ENCODE peak calls at places on chromosome X, in seven cellular contexts. G, F, O, H, P, A and T are unnamed samples.

GRCh38 chrX:38900719-38901118 is 99.5 kb downstream of the MID1IP1 start:
- DNase-seq in H (no peak), A (no peak), G (no peak), O (no peak), P (no peak), F (no peak), T (no peak)

GRCh38 chrX:133290076-133290475 is 71.9 kb upstream of the TFDP3 start:
- DNase-seq in O (no peak), A (peak; percentile 48), G (no peak), H (no peak), P (no peak), F (peak; percentile 7), T (no peak)

GRCh38 chrX:123736333-123736921 is 3.6 kb upstream of the THOC2 start:
- DNase-seq in G (no peak), H (no peak), F (peak; percentile 90), O (no peak), P (no peak), A (peak; percentile 78), T (no peak)

GRCh38 chrX:37755073-37755472 is 24.8 kb upstream of the CYBB start:
- DNase-seq in P (no peak), A (no peak), G (no peak), H (no peak), F (no peak), O (no peak), T (no peak)

GRCh38 chrX:135382260-135382659 is 39.5 kb upstream of the SMIM10L2A start:
- DNase-seq in A (no peak), P (no peak), H (no peak), F (no peak), O (peak; percentile 2), G (no peak), T (no peak)

GRCh38 chrX:109533631-109534030 is 3.0 kb upstream of the NXT2 start:
- DNase-seq in P (no peak), O (no peak), A (peak; percentile 25), G (no peak), F (peak; percentile 1), H (no peak), T (no peak)

GRCh38 chrX:18010251-18010650 is 149.2 kb upstream of the RAI2 start:
- DNase-seq in F (no peak), P (no peak), A (no peak), G (no peak), O (no peak), H (no peak), T (no peak)

GRCh38 chrX:154714925-154715324 is 36.0 kb downstream of the GAB3 start:
- DNase-seq in F (peak; percentile 50), O (peak; percentile 60), H (no peak), P (no peak), A (peak; percentile 62), G (no peak), T (no peak)

GRCh38 chrX:143642426-143642825 is 6.5 kb upstream of the SLITRK4 start:
- DNase-seq in H (no peak), G (no peak), O (no peak), A (no peak), P (no peak), F (no peak), T (no peak)

GRCh38 chrX:150694738-150695410 is 1.7 kb downstream of the MTMR1 start:
- DNase-seq in A (peak; percentile 23), H (no peak), G (no peak), F (no peak), P (no peak), O (no peak), T (no peak)

GRCh38 chrX:119391279-119391678 is 7.9 kb upstream of the SLC25A43 start:
- DNase-seq in H (no peak), O (peak; percentile 68), F (peak; percentile 25), P (no peak), G (no peak), A (peak; percentile 59), T (no peak)

GRCh38 chrX:150688911-150689451 is 4.2 kb upstream of the MTMR1 start:
- DNase-seq in A (peak; percentile 91), F (peak; percentile 96), G (no peak), P (no peak), H (no peak), O (no peak), T (peak; percentile 83)

GRCh38 chrX:13293700-13294099 is 26.2 kb downstream of the ATXN3L start:
- DNase-seq in H (no peak), A (no peak), P (no peak), F (no peak), G (no peak), O (no peak), T (no peak)

GRCh38 chrX:48492293-48492910 is 16.4 kb upstream of the PORCN start:
- DNase-seq in F (peak; percentile 35), P (no peak), G (no peak), O (no peak), H (no peak), A (peak; percentile 75), T (no peak)

GRCh38 chrX:77900688-77901087 is 1.4 kb downstream of the COX7B start:
- DNase-seq in P (no peak), O (no peak), H (no peak), G (no peak), F (no peak), A (peak; percentile 28), T (no peak)

GRCh38 chrX:30219372-30219771 is 4.0 kb downstream of the MAGEB2 start:
- DNase-seq in F (no peak), O (no peak), P (no peak), G (no peak), A (no peak), H (no peak), T (no peak)

GRCh38 chrX:117483950-117484349 is 632.7 kb downstream of the KLHL13 start:
- DNase-seq in P (no peak), F (no peak), H (no peak), A (no peak), G (no peak), O (no peak), T (no peak)

GRCh38 chrX:118717703-118718391 is 9.6 kb upstream of the IL13RA1 start:
- DNase-seq in G (no peak), O (no peak), A (no peak), P (no peak), H (no peak), F (no peak), T (no peak)

GRCh38 chrX:31293409-31293808 is 221.6 kb upstream of the FTHL17 start:
- DNase-seq in F (no peak), P (no peak), A (no peak), O (peak; percentile 9), G (no peak), H (no peak), T (no peak)

GRCh38 chrX:27435031-27435430 is 28.1 kb downstream of the PPP4R3C start:
- DNase-seq in O (no peak), P (no peak), G (no peak), A (no peak), F (no peak), H (no peak), T (no peak)

GRCh38 chrX:132266583-132267355 is 47.5 kb upstream of the RAP2C start:
- DNase-seq in H (no peak), A (peak; percentile 81), G (no peak), O (no peak), P (no peak), F (peak; percentile 61), T (no peak)

GRCh38 chrX:102833136-102833535 is 103.9 kb upstream of the RAB40AL start:
- DNase-seq in H (no peak), O (no peak), A (peak; percentile 34), F (peak; percentile 41), P (no peak), G (no peak), T (no peak)

GRCh38 chrX:57822398-57822797 is 87.9 kb downstream of the ZXDA start:
- DNase-seq in P (no peak), A (no peak), F (no peak), H (no peak), O (no peak), G (no peak), T (no peak)

GRCh38 chrX:57817302-57817701 is 93.0 kb downstream of the ZXDA start:
- DNase-seq in G (no peak), O (no peak), H (no peak), A (peak; percentile 6), F (no peak), P (no peak), T (no peak)

DNA sequence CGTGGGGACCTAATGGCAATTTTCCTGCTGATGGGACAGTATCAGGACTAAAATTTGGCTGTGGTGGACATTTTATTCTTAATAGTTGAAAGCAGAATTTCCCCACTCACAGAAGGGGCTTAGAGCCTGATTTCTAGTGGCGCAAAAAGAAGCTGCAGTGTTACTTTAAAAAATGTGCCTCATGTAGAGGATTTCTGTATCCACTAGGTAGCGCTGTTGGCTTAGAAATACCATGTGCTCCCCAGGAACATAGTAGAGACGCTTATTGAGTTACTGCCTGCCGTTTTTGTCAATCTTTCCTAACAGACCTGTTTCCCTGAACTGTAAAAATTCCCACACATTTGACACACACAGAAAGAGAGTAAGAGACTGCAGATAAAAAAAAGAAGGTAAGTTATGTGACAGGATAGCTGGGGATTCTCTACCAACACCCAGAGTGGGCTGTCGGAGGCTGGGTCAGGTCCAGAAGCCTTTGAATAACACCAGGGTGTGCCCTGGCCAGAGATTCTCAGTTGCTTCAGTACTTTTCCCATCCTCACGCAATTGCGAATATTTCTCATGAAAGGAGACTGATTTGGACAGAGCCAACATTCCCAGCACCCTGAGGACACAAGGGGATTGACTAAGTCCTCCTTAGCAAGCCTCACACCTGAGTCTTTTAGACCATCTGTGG is 88.4 kb downstream of the ZXDA start:
- DNase-seq in P (no peak), H (no peak), O (peak; percentile 47), G (no peak), A (peak; percentile 65), F (peak; percentile 55), T (no peak)
- TF ChIP-seq CTCF in P (peak; percentile 58), H (peak; percentile 51), O (no peak), G (peak; percentile 70), A (peak; percentile 60), F (peak; percentile 71), T (peak; percentile 24)

GRCh38 chrX:87728024-87728423 is 210.4 kb downstream of the KLHL4 start:
- DNase-seq in P (no peak), F (no peak), A (no peak), G (no peak), H (no peak), O (no peak), T (no peak)

GRCh38 chrX:87727615-87728014 is 210.0 kb downstream of the KLHL4 start:
- DNase-seq in H (no peak), G (no peak), A (no peak), P (no peak), F (no peak), O (no peak), T (no peak)

GRCh38 chrX:87732133-87732532 is 214.5 kb downstream of the KLHL4 start:
- DNase-seq in O (no peak), F (no peak), H (no peak), P (no peak), A (no peak), G (no peak), T (no peak)

GRCh38 chrX:87728459-87728858 is 210.9 kb downstream of the KLHL4 start:
- DNase-seq in H (no peak), G (no peak), O (no peak), P (no peak), F (no peak), A (no peak), T (no peak)
- H3K4me3 ChIP-seq in H (no peak overlapping the region), G (no peak overlapping the region), O (no peak overlapping the region), P (no peak overlapping the region), F (no peak overlapping the region), A (no peak overlapping the region), T (no peak overlapping the region)

GRCh38 chrX:46574337-46574940 is 874 bp downstream of the CHST7 start:
- DNase-seq in P (peak; percentile 53), H (no peak), A (no peak), F (no peak), O (peak; percentile 7), G (no peak), T (no peak)
- TF ChIP-seq CTCF in P (no peak), H (no peak), A (no peak), F (no peak), O (no peak), G (no peak), T (no peak)

GRCh38 chrX:9786839-9787635 is 808 bp downstream of the SHROOM2 start:
- DNase-seq in H (no peak), O (no peak), G (no peak), F (no peak), P (no peak), A (no peak), T (no peak)
- H3K4me3 ChIP-seq in H (peak overlapping the region; percentile 53), O (peak overlapping the region; percentile 24), G (peak overlapping the region; percentile 67), F (peak overlapping the region; percentile 87), P (no peak overlapping the region), A (no peak overlapping the region), T (peak overlapping the region; percentile 67)